ENCODE peak calls at places on chromosomes 16 and 17, in seven cellular contexts. E, H, Q, D, C, W and P are unnamed samples.

GRCh38 chr17:29571486-29571882 is 3.0 kb downstream of the TP53I13 start:
- DNase-seq in E (no peak), H (no peak), Q (no peak), D (no peak), C (no peak), W (no peak), P (no peak)

GRCh38 chr17:32831223-32831622 is 45.7 kb downstream of the MYO1D start:
- DNase-seq in E (no peak), H (no peak), Q (no peak), D (no peak), C (no peak), W (no peak), P (no peak)

GRCh38 chr17:12545877-12546513 is 119.7 kb upstream of the MYOCD start:
- DNase-seq in E (no peak), H (peak), Q (peak), D (no peak), C (peak), W (no peak), P (peak)

GRCh38 chr16:12675852-12676251 is 127.8 kb downstream of the CPPED1 start:
- DNase-seq in E (peak), H (no peak), Q (peak), D (no peak), C (peak), W (no peak), P (peak)

GRCh38 chr16:81647527-81647926 is 131.6 kb upstream of the PLCG2 start:
- DNase-seq in E (peak), H (peak), Q (peak), D (no peak), C (no peak), W (no peak), P (no peak)

GRCh38 chr16:4994719-4995434 is 36.7 kb downstream of the SEC14L5 start:
- DNase-seq in E (no peak), H (no peak), Q (no peak), D (no peak), C (no peak), W (no peak), P (no peak)

GRCh38 chr17:71163121-71163812 is 957.6 kb upstream of the SOX9 start:
- DNase-seq in E (no peak), H (peak), Q (peak), D (no peak), C (peak), W (no peak), P (no peak)

GRCh38 chr16:57540906-57541753 is 1.3 kb upstream of the ADGRG5 start:
- DNase-seq in E (no peak), H (no peak), Q (no peak), D (peak), C (no peak), W (peak), P (no peak)

GRCh38 chr16:14569213-14569612 is 60.8 kb downstream of the PARN start:
- DNase-seq in E (no peak), H (no peak), Q (no peak), D (no peak), C (no peak), W (peak), P (no peak)

GRCh38 chr16:20740007-20740883 is 1.4 kb downstream of the THUMPD1 start:
- DNase-seq in E (no peak), H (no peak), Q (peak), D (no peak), C (peak), W (no peak), P (no peak)

GRCh38 chr16:86895609-86896008 is 317.3 kb downstream of the FOXL1 start:
- DNase-seq in E (no peak), H (no peak), Q (no peak), D (no peak), C (no peak), W (no peak), P (no peak)

GRCh38 chr17:61239261-61239660 is 160.4 kb upstream of the TBX2 start:
- DNase-seq in E (no peak), H (no peak), Q (no peak), D (no peak), C (no peak), W (no peak), P (no peak)

GRCh38 chr16:17977260-17977659 is 359.3 kb downstream of the NPIPA8 start:
- DNase-seq in E (no peak), H (no peak), Q (no peak), D (no peak), C (no peak), W (no peak), P (no peak)

GRCh38 chr16:4212934-4213296 is 29.0 kb downstream of the SRL start:
- DNase-seq in E (peak), H (peak), Q (peak), D (no peak), C (peak), W (no peak), P (peak)

GRCh38 chr17:35900280-35900679 is 20.1 kb upstream of the CCL5 start:
- DNase-seq in E (no peak), H (no peak), Q (no peak), D (no peak), C (no peak), W (no peak), P (no peak)

GRCh38 chr17:6056104-6056503 is 14.1 kb upstream of the WSCD1 start:
- DNase-seq in E (no peak), H (no peak), Q (no peak), D (no peak), C (no peak), W (no peak), P (no peak)

GRCh38 chr17:32256012-32256694 is 9.5 kb upstream of the RHBDL3 start:
- DNase-seq in E (no peak), H (peak), Q (no peak), D (no peak), C (no peak), W (no peak), P (no peak)

GRCh38 chr17:65975878-65976277 is 216.1 kb downstream of the CEP112 start:
- DNase-seq in E (no peak), H (no peak), Q (no peak), D (no peak), C (no peak), W (no peak), P (no peak)

GRCh38 chr16:30805370-30806169 is 18.6 kb upstream of the ZNF629 start:
- DNase-seq in E (peak), H (peak), Q (peak), D (peak), C (peak), W (peak), P (no peak)

GRCh38 chr16:67459066-67459857 is 21.7 kb downstream of the ATP6V0D1 start:
- DNase-seq in E (no peak), H (no peak), Q (no peak), D (peak), C (peak), W (peak), P (no peak)

GRCh38 chr17:1787301-1787902 is 25.5 kb downstream of the SERPINF1 start:
- DNase-seq in E (peak), H (peak), Q (peak), D (no peak), C (peak), W (peak), P (peak)

GRCh38 chr16:79184464-79184863 is 416.1 kb downstream of the MAF start:
- DNase-seq in E (no peak), H (no peak), Q (no peak), D (no peak), C (peak), W (no peak), P (no peak)

GRCh38 chr17:1137465-1137894 is 42.3 kb downstream of the ABR start:
- DNase-seq in E (no peak), H (peak), Q (peak), D (no peak), C (peak), W (no peak), P (no peak)

GRCh38 chr16:14566599-14566998 is 63.5 kb downstream of the PARN start:
- DNase-seq in E (no peak), H (no peak), Q (no peak), D (no peak), C (no peak), W (no peak), P (no peak)

GRCh38 chr16:53091508-53092211 is 36.9 kb downstream of the CHD9 start:
- DNase-seq in E (no peak), H (peak), Q (peak), D (peak), C (peak), W (peak), P (peak)

GRCh38 chr17:38706625-38707298 is 1.7 kb downstream of the MLLT6 start:
- DNase-seq in E (no peak), H (no peak), Q (no peak), D (no peak), C (no peak), W (no peak), P (no peak)

GRCh38 chr16:17757808-17758207 is 287.0 kb upstream of the XYLT1 start:
- DNase-seq in E (no peak), H (no peak), Q (no peak), D (no peak), C (no peak), W (no peak), P (no peak)

GRCh38 chr17:7503521-7503920 is 19.4 kb downstream of the POLR2A start:
- DNase-seq in E (no peak), H (no peak), Q (no peak), D (no peak), C (no peak), W (peak), P (no peak)

GRCh38 chr16:2783581-2784375 is 3.6 kb downstream of the PRSS33 start:
- DNase-seq in E (no peak), H (no peak), Q (no peak), D (no peak), C (no peak), W (no peak), P (no peak)

GRCh38 chr17:50219345-50219744 is 17.9 kb upstream of the COL1A1 start:
- DNase-seq in E (peak), H (peak), Q (peak), D (no peak), C (peak), W (no peak), P (no peak)

GRCh38 chr16:57258910-57259475 is 13.9 kb downstream of the ARL2BP start:
- DNase-seq in E (no peak), H (no peak), Q (no peak), D (no peak), C (no peak), W (peak), P (no peak)

GRCh38 chr17:32497431-32498205 is 10.8 kb downstream of the CDK5R1 start:
- DNase-seq in E (no peak), H (peak), Q (no peak), D (no peak), C (no peak), W (peak), P (no peak)

GRCh38 chr16:10828851-10829331 is 10.3 kb upstream of the TVP23A start:
- DNase-seq in E (peak), H (peak), Q (peak), D (peak), C (peak), W (peak), P (peak)

GRCh38 chr16:28110479-28110878 is 47.0 kb upstream of the GSG1L start:
- DNase-seq in E (no peak), H (no peak), Q (peak), D (no peak), C (peak), W (no peak), P (no peak)

GRCh38 chr17:53722407-53722806 is 100.3 kb upstream of the KIF2B start:
- DNase-seq in E (peak), H (peak), Q (peak), D (no peak), C (peak), W (no peak), P (peak)

GRCh38 chr16:70162041-70162451 is 11.5 kb upstream of the CLEC18C start:
- DNase-seq in E (peak), H (peak), Q (peak), D (no peak), C (peak), W (no peak), P (peak)

GRCh38 chr17:14442798-14443553 is 142.1 kb downstream of the HS3ST3B1 start:
- DNase-seq in E (no peak), H (peak), Q (no peak), D (no peak), C (no peak), W (no peak), P (no peak)

GRCh38 chr17:15381707-15382106 is 40.3 kb upstream of the TEKT3 start:
- DNase-seq in E (no peak), H (no peak), Q (no peak), D (no peak), C (no peak), W (no peak), P (no peak)

GRCh38 chr17:65131946-65132345 is 5.2 kb upstream of the RGS9 start:
- DNase-seq in E (no peak), H (peak), Q (no peak), D (no peak), C (no peak), W (no peak), P (peak)

GRCh38 chr16:88809676-88810165 is 2.0 kb downstream of the APRT start:
- DNase-seq in E (no peak), H (no peak), Q (no peak), D (no peak), C (no peak), W (no peak), P (no peak)

GRCh38 chr16:88810166-88810867 is 1.4 kb downstream of the APRT start:
- DNase-seq in E (no peak), H (no peak), Q (no peak), D (no peak), C (no peak), W (peak), P (no peak)

GRCh38 chr16:88810868-88811599 is 694 bp downstream of the APRT start:
- DNase-seq in E (peak), H (peak), Q (peak), D (peak), C (peak), W (peak), P (no peak)

GRCh38 chr16:88811850-88812736 is at the start of gene APRT:
- DNase-seq in E (peak), H (peak), Q (peak), D (peak), C (peak), W (peak), P (peak)

DNA sequence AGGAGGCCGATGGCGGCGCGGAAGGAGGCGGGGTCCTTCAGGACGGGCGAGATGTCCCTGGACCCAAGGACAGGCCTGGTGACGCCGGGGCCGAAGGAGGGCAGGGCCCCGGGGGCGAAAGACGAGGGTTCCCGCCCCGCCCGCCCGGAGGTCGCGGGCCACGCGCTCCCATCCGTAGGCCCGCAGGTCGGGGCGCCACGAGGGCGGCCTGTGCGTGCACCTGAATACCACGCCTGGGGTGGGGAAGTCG is 203 bp downstream of the APRT start:
- DNase-seq in E (no peak), H (no peak), Q (no peak), D (no peak), C (no peak), W (no peak), P (no peak)
- H3K4me3 ChIP-seq in E (peak), H (peak), Q (peak), D (peak), C (peak), W (peak), P (peak)

GRCh38 chr17:76467366-76467765 is at the start of gene AANAT:
- DNase-seq in E (no peak), H (no peak), Q (no peak), D (no peak), C (no peak), W (peak), P (no peak)
- TF ChIP-seq CTCF in E (no peak), H (no peak), Q (no peak), D (no peak), C (no peak), W (no peak), P (no peak)

DNA sequence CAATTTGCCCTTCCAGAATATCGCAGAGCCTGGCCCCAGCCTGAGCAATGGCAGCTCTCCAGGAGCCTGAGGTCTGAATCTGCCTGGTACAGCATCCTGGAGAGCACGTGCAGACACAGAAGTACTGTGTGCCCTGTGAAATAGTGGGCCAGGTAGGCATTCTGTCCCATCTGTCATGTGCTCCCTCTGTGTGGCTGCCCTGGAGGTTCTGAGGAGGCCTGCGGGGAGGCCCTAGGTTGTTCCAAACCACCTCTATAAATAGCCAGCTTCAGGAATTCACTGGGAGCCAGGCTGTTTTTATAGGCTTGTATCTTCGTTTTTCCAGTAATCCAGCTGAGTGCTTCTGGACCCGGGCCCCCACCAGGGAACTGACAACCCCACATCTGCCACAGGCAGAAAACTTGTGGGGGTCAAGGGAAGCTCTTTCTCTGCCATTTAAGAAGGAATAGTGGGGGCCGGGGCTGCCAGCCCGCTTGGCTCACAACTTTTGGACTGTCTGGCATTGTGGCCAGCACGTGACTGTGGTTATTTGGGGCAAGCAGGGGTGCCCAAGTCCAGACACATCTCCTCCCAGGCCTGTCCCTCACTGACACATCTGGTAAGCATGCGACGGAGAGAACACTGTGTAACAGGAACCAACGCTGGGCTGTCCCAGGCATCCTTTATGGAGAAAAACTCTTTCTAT is 356.3 kb upstream of the TNRC6C start:
- DNase-seq in E (no peak), H (peak), Q (peak), D (peak), C (peak), W (no peak), P (peak)
- H3K4me3 ChIP-seq in E (no peak), H (no peak), Q (no peak), D (no peak), C (no peak), W (no peak), P (no peak)

GRCh38 chr16:49281843-49282642 is 405 bp upstream of the CBLN1 start:
- DNase-seq in E (no peak), H (peak), Q (peak), D (peak), C (peak), W (peak), P (peak)
- TF ChIP-seq CTCF in E (no peak), H (no peak), Q (no peak), D (no peak), C (peak), W (peak), P (no peak)

GRCh38 chr17:9229826-9230201 is 208.5 kb downstream of the NTN1 start:
- DNase-seq in E (no peak), H (no peak), Q (no peak), D (no peak), C (no peak), W (peak), P (no peak)

GRCh38 chr17:9230346-9230745 is 209.0 kb downstream of the NTN1 start:
- DNase-seq in E (no peak), H (peak), Q (no peak), D (no peak), C (no peak), W (peak), P (no peak)

GRCh38 chr17:9229160-9229825 is 208.0 kb downstream of the NTN1 start:
- DNase-seq in E (no peak), H (no peak), Q (no peak), D (no peak), C (no peak), W (peak), P (no peak)

GRCh38 chr17:9227819-9228407 is 206.6 kb downstream of the NTN1 start:
- DNase-seq in E (no peak), H (no peak), Q (no peak), D (no peak), C (no peak), W (peak), P (no peak)

GRCh38 chr17:9228408-9229159 is 207.3 kb downstream of the NTN1 start:
- DNase-seq in E (no peak), H (peak), Q (peak), D (no peak), C (peak), W (peak), P (no peak)
- H3K4me3 ChIP-seq in E (no peak), H (no peak), Q (no peak), D (no peak), C (no peak), W (no peak), P (no peak)

GRCh38 chr17:80771612-80772005 is 220.0 kb upstream of the CHMP6 start:
- DNase-seq in E (no peak), H (no peak), Q (no peak), D (no peak), C (no peak), W (no peak), P (no peak)

GRCh38 chr17:80769516-80769915 is 222.1 kb upstream of the CHMP6 start:
- DNase-seq in E (no peak), H (no peak), Q (no peak), D (no peak), C (no peak), W (no peak), P (no peak)

GRCh38 chr17:80769936-80770625 is 221.6 kb upstream of the CHMP6 start:
- DNase-seq in E (no peak), H (no peak), Q (no peak), D (no peak), C (no peak), W (no peak), P (no peak)

GRCh38 chr17:80772906-80773242 is 218.8 kb upstream of the CHMP6 start:
- DNase-seq in E (no peak), H (no peak), Q (no peak), D (no peak), C (no peak), W (no peak), P (no peak)

GRCh38 chr17:80770881-80771611 is 220.6 kb upstream of the CHMP6 start:
- DNase-seq in E (no peak), H (no peak), Q (no peak), D (no peak), C (no peak), W (no peak), P (no peak)
- TF ChIP-seq CTCF in E (no peak), H (no peak), Q (no peak), D (no peak), C (no peak), W (no peak), P (no peak)

GRCh38 chr16:85461814-85462404 is 151.2 kb upstream of the GSE1 start:
- DNase-seq in E (no peak), H (peak), Q (peak), D (no peak), C (peak), W (no peak), P (no peak)
- H3K4me3 ChIP-seq in E (no peak), H (no peak), Q (no peak), D (peak), C (peak), W (no peak), P (no peak)

GRCh38 chr17:47188799-47189731 is at the start of gene CDC27:
- DNase-seq in E (peak), H (peak), Q (peak), D (peak), C (peak), W (peak), P (peak)
- TF ChIP-seq CTCF in E (no peak), H (no peak), Q (no peak), D (no peak), C (no peak), W (no peak), P (no peak)

GRCh38 chr17:57384219-57384618 is 127.9 kb downstream of the MSI2 start:
- DNase-seq in E (no peak), H (no peak), Q (no peak), D (no peak), C (no peak), W (no peak), P (no peak)

GRCh38 chr17:57377094-57377493 is 120.8 kb downstream of the MSI2 start:
- DNase-seq in E (no peak), H (no peak), Q (no peak), D (no peak), C (no peak), W (no peak), P (no peak)

GRCh38 chr17:57375770-57376181 is 119.5 kb downstream of the MSI2 start:
- DNase-seq in E (no peak), H (no peak), Q (no peak), D (no peak), C (no peak), W (no peak), P (no peak)

GRCh38 chr17:57379237-57380054 is 123.1 kb downstream of the MSI2 start:
- DNase-seq in E (no peak), H (peak), Q (peak), D (no peak), C (peak), W (no peak), P (no peak)

GRCh38 chr17:57380055-57380356 is 123.7 kb downstream of the MSI2 start:
- DNase-seq in E (no peak), H (no peak), Q (no peak), D (no peak), C (no peak), W (no peak), P (no peak)
- H3K4me3 ChIP-seq in E (no peak), H (no peak), Q (no peak), D (no peak), C (no peak), W (no peak), P (no peak)